ENCODE peak calls at places on chromosomes 2 and 18, in eight cellular contexts. F is stimulated activated CD4-positive, alpha-beta T cell treated with anti-CD3 and anti-CD28 coated beads, Interleukin-1b, Interleukin-23, amount 100 ng/mL, for 1 hour; Q is cardiac fibroblast; C is anterior cingulate cortex; Z is GM18507; I is EH; O is ascending aorta; E is AG10803. H is an unnamed sample.

GRCh38 chr2:227884511-227884947 is 13.1 kb downstream of the DAW1 start:
- DNase-seq in O (no peak), E (peak; percentile 70), F (peak; percentile 8), Q (peak; percentile 85), Z (peak; percentile 42), C (no peak), I (peak; percentile 78), H (no peak)

GRCh38 chr2:43993437-43993836 is 2.4 kb downstream of the LRPPRC start:
- DNase-seq in Q (no peak), I (no peak), C (no peak), F (no peak), O (no peak), Z (no peak), E (no peak), H (no peak)

GRCh38 chr2:111946294-111947114 is 48.1 kb downstream of the MERTK start:
- DNase-seq in O (no peak), I (peak; percentile 80), Z (no peak), Q (peak; percentile 92), C (no peak), F (no peak), E (peak; percentile 93), H (no peak)

GRCh38 chr18:63511285-63511684 is 30.9 kb upstream of the SERPINB12 start:
- DNase-seq in F (no peak), E (peak; percentile 57), C (no peak), Q (peak; percentile 73), I (peak; percentile 74), O (no peak), Z (no peak), H (peak; percentile 20)

GRCh38 chr18:48023334-48024008 is 93.0 kb upstream of the SMAD2 start:
- DNase-seq in I (peak; percentile 35), O (no peak), F (no peak), C (no peak), E (peak; percentile 43), Q (peak; percentile 85), Z (no peak), H (peak; percentile 77)

GRCh38 chr2:9694661-9695060 is 63.9 kb upstream of the YWHAQ start:
- DNase-seq in E (no peak), O (no peak), F (no peak), Z (no peak), I (no peak), C (no peak), Q (no peak), H (no peak)

GRCh38 chr18:892316-892715 is 12.4 kb upstream of the ADCYAP1 start:
- DNase-seq in C (no peak), Q (no peak), O (no peak), F (no peak), E (no peak), I (no peak), Z (no peak), H (no peak)

GRCh38 chr2:150946831-150947230 is 314.8 kb downstream of the RBM43 start:
- DNase-seq in I (no peak), O (no peak), Q (peak; percentile 8), Z (no peak), E (no peak), F (no peak), C (no peak), H (no peak)

GRCh38 chr2:211751853-211752252 is 786.7 kb downstream of the ERBB4 start:
- DNase-seq in F (no peak), C (no peak), O (no peak), Z (no peak), Q (no peak), I (no peak), E (no peak), H (no peak)

GRCh38 chr18:22169889-22170420 is 566 bp downstream of the GATA6 start:
- DNase-seq in Q (peak; percentile 68), C (no peak), E (peak; percentile 38), Z (no peak), F (no peak), O (no peak), I (no peak), H (no peak)

GRCh38 chr2:204127238-204127637 is 190.7 kb downstream of the ICOS start:
- DNase-seq in C (no peak), O (no peak), Q (peak; percentile 10), Z (no peak), F (no peak), E (no peak), I (peak; percentile 13), H (no peak)